ENCODE peak calls at places on chromosome 11, in five cellular contexts. N, I, M, X and S are unnamed samples.

GRCh38 chr11:111663820-111664219 is 61.6 kb downstream of the SIK2 start:
- DNase-seq in N (no peak), I (no peak), M (no peak), X (no peak), S (no peak)

GRCh38 chr11:20355221-20356219 is 8.0 kb upstream of the HTATIP2 start:
- DNase-seq in N (peak), I (peak), M (peak), X (peak), S (no peak)

GRCh38 chr11:5364214-5364613 is 12.9 kb downstream of the OR51B6 start:
- DNase-seq in N (no peak), I (no peak), M (no peak), X (no peak), S (no peak)

GRCh38 chr11:17852246-17852645 is 117.7 kb downstream of the KCNC1 start:
- DNase-seq in N (no peak), I (no peak), M (no peak), X (no peak), S (no peak)

GRCh38 chr11:94519478-94520084 is 7.3 kb downstream of the C11orf97 start:
- DNase-seq in N (no peak), I (no peak), M (no peak), X (peak), S (no peak)

GRCh38 chr11:74278721-74279148 is 32.7 kb downstream of the P4HA3 start:
- DNase-seq in N (no peak), I (no peak), M (no peak), X (no peak), S (no peak)

GRCh38 chr11:10413268-10413667 is 41.8 kb upstream of the AMPD3 start:
- DNase-seq in N (peak), I (no peak), M (no peak), X (peak), S (no peak)

GRCh38 chr11:128784059-128784804 is 82.9 kb downstream of the KCNJ1 start:
- DNase-seq in N (no peak), I (peak), M (no peak), X (peak), S (no peak)

GRCh38 chr11:133526790-133527189 is 5.5 kb downstream of the OPCML start:
- DNase-seq in N (no peak), I (no peak), M (no peak), X (no peak), S (no peak)

GRCh38 chr11:41431784-41432183 is 27.7 kb downstream of the LRRC4C start:
- DNase-seq in N (no peak), I (peak), M (peak), X (peak), S (no peak)

GRCh38 chr11:360326-361280 is 8.7 kb upstream of the B4GALNT4 start:
- DNase-seq in N (no peak), I (no peak), M (no peak), X (no peak), S (no peak)

GRCh38 chr11:2571598-2572281 is 126.9 kb downstream of the KCNQ1 start:
- DNase-seq in N (no peak), I (no peak), M (no peak), X (no peak), S (no peak)

GRCh38 chr11:78961186-78961782 is 386.6 kb upstream of the NARS2 start:
- DNase-seq in N (peak), I (peak), M (peak), X (peak), S (no peak)